ENCODE peak calls at places on chromosomes 13 and 19, in eight cellular contexts. E, F, Z, C, Y, G, B and S are unnamed samples.
A peak's percentile ranks its signal among the peaks of the same experiment; 100 is the strongest.

GRCh38 chr19:49390978-49391304 is 2.9 kb downstream of the KASH5 start:
- DNase-seq in E (no peak), F (no peak), Z (no peak), C (no peak), Y (no peak), G (no peak), B (no peak), S (no peak)

GRCh38 chr19:35272122-35272715 is 3.5 kb downstream of the USF2 start:
- DNase-seq in E (no peak), F (no peak), Z (no peak), C (no peak), Y (no peak), G (no peak), B (no peak), S (no peak)

GRCh38 chr19:18340237-18340989 is at the start of gene PGPEP1:
- DNase-seq in E (peak; percentile 57), F (peak; percentile 41), Z (peak; percentile 34), C (peak; percentile 77), Y (peak; percentile 52), G (no peak), B (peak; percentile 50), S (peak; percentile 88)

GRCh38 chr13:24502567-24503375 is 9.8 kb downstream of the PARP4 start:
- DNase-seq in E (no peak), F (peak; percentile 53), Z (no peak), C (no peak), Y (no peak), G (peak; percentile 59), B (peak; percentile 68), S (peak; percentile 64)

GRCh38 chr19:17327654-17328516 is 6.8 kb downstream of the ANO8 start:
- DNase-seq in E (no peak), F (no peak), Z (peak; percentile 57), C (peak; percentile 53), Y (peak; percentile 61), G (peak; percentile 46), B (no peak), S (no peak)

GRCh38 chr13:30971575-30971974 is 39.1 kb downstream of the TEX26 start:
- DNase-seq in E (no peak), F (peak; percentile 63), Z (no peak), C (no peak), Y (no peak), G (no peak), B (peak; percentile 34), S (no peak)

GRCh38 chr13:59409651-59410200 is 754.0 kb downstream of the DIAPH3 start:
- DNase-seq in E (peak; percentile 4), F (no peak), Z (no peak), C (no peak), Y (no peak), G (no peak), B (no peak), S (no peak)

GRCh38 chr13:37226966-37227365 is 121.5 kb upstream of the CSNK1A1L start:
- DNase-seq in E (no peak), F (peak; percentile 75), Z (no peak), C (no peak), Y (no peak), G (no peak), B (no peak), S (no peak)

GRCh38 chr19:45935267-45935666 is 20.7 kb upstream of the NANOS2 start:
- DNase-seq in E (no peak), F (no peak), Z (no peak), C (no peak), Y (no peak), G (no peak), B (no peak), S (no peak)

GRCh38 chr13:45781553-45782326 is 69.8 kb downstream of the SIAH3 start:
- DNase-seq in E (peak; percentile 89), F (no peak), Z (no peak), C (no peak), Y (peak; percentile 16), G (peak; percentile 76), B (no peak), S (no peak)

GRCh38 chr19:30284209-30284608 is 88.0 kb upstream of the ZNF536 start:
- DNase-seq in E (no peak), F (no peak), Z (no peak), C (no peak), Y (no peak), G (no peak), B (no peak), S (no peak)

GRCh38 chr13:113162783-113163685 is 4.6 kb downstream of the PROZ start:
- DNase-seq in E (peak; percentile 12), F (no peak), Z (no peak), C (no peak), Y (no peak), G (no peak), B (no peak), S (no peak)

GRCh38 chr13:85091835-85092234 is 707.4 kb downstream of the SLITRK6 start:
- DNase-seq in E (no peak), F (no peak), Z (no peak), C (no peak), Y (no peak), G (no peak), B (no peak), S (no peak)

GRCh38 chr19:35533822-35534521 is 716 bp downstream of the GAPDHS start:
- DNase-seq in E (no peak), F (peak; percentile 57), Z (no peak), C (peak; percentile 31), Y (no peak), G (no peak), B (peak; percentile 44), S (peak; percentile 31)

GRCh38 chr13:105991622-105992254 is 543.7 kb downstream of the EFNB2 start:
- DNase-seq in E (no peak), F (peak; percentile 80), Z (no peak), C (no peak), Y (no peak), G (peak; percentile 17), B (peak; percentile 86), S (peak; percentile 84)

GRCh38 chr19:13839938-13840750 is 36.8 kb upstream of the NANOS3 start:
- DNase-seq in E (no peak), F (peak; percentile 51), Z (peak; percentile 50), C (peak; percentile 62), Y (peak; percentile 62), G (peak; percentile 47), B (peak; percentile 68), S (peak; percentile 56)

GRCh38 chr19:19062454-19063182 is 1.2 kb upstream of the SLC25A42 start:
- DNase-seq in E (no peak), F (peak; percentile 63), Z (no peak), C (peak; percentile 38), Y (no peak), G (peak; percentile 32), B (peak; percentile 50), S (peak; percentile 26)

GRCh38 chr13:99045396-99045795 is 67.5 kb upstream of the DOCK9 start:
- DNase-seq in E (no peak), F (peak; percentile 58), Z (no peak), C (no peak), Y (no peak), G (no peak), B (no peak), S (peak; percentile 19)

GRCh38 chr13:28637714-28638355 is 21.1 kb upstream of the POMP start:
- DNase-seq in E (no peak), F (no peak), Z (no peak), C (no peak), Y (no peak), G (no peak), B (no peak), S (no peak)

GRCh38 chr19:50790365-50790825 is at the start of gene ACP4:
- DNase-seq in E (no peak), F (no peak), Z (no peak), C (no peak), Y (no peak), G (no peak), B (no peak), S (no peak)

GRCh38 chr13:110922506-110922905 is 7.6 kb upstream of the ANKRD10 start:
- DNase-seq in E (no peak), F (no peak), Z (no peak), C (no peak), Y (no peak), G (no peak), B (no peak), S (no peak)

GRCh38 chr19:15323496-15324235 is 8.7 kb downstream of the BRD4 start:
- DNase-seq in E (no peak), F (peak; percentile 53), Z (no peak), C (no peak), Y (peak; percentile 29), G (no peak), B (peak; percentile 60), S (peak; percentile 52)